ENCODE peak calls at places on chromosomes 1 and 21, in ten cellular contexts. K is CD4-positive, CD25-positive, alpha-beta regulatory T cell; B is mammary epithelial cell; V is HCT116; Q is sigmoid colon; N is effector memory CD4-positive, alpha-beta T cell; E is fibroblast of lung; H is PC-9; F is kidney; U is lower lobe of right lung. I is an unnamed sample.

GRCh38 chr1:198102454-198102791 is 54.4 kb upstream of the NEK7 start:
- DNase-seq in Q (no peak), F (no peak), B (no peak), N (no peak), V (no peak), H (no peak), U (no peak), K (peak; percentile 14), E (peak; percentile 50), I (no peak)

GRCh38 chr1:15429701-15430149 is 8.5 kb upstream of the CTRC start:
- DNase-seq in H (no peak), V (no peak), K (no peak), U (no peak), F (no peak), B (peak; percentile 55), Q (no peak), N (no peak), E (peak; percentile 67), I (no peak)

GRCh38 chr1:17308593-17308992 is 596 bp downstream of the PADI4 start:
- DNase-seq in V (no peak), F (no peak), Q (peak; percentile 11), B (no peak), N (no peak), H (no peak), K (no peak), U (peak; percentile 50), E (no peak), I (no peak)

GRCh38 chr1:155134858-155135415 is 715 bp upstream of the SLC50A1 start:
- DNase-seq in V (peak; percentile 92), K (no peak), B (peak; percentile 99), E (peak; percentile 99), Q (peak; percentile 95), N (peak; percentile 34), H (peak; percentile 94), U (peak; percentile 93), F (peak; percentile 97), I (peak; percentile 97)

GRCh38 chr1:155978973-155979429 is 654 bp upstream of the ARHGEF2 start:
- DNase-seq in E (no peak), N (no peak), U (no peak), F (no peak), Q (peak; percentile 73), H (peak; percentile 23), K (peak; percentile 56), B (peak; percentile 47), V (no peak), I (no peak)

GRCh38 chr1:112061056-112061455 is 71.6 kb upstream of the KCND3 start:
- DNase-seq in H (no peak), V (no peak), N (no peak), U (no peak), B (peak; percentile 74), K (no peak), E (no peak), F (no peak), Q (no peak), I (no peak)

GRCh38 chr21:44695176-44695575 is 1.8 kb upstream of the KRTAP10-12 start:
- DNase-seq in U (no peak), V (no peak), F (peak; percentile 51), B (no peak), N (no peak), K (no peak), Q (no peak), H (no peak), E (no peak), I (no peak)

GRCh38 chr1:38285807-38286530 is 239.4 kb upstream of the POU3F1 start:
- DNase-seq in H (no peak), F (no peak), E (no peak), B (no peak), Q (no peak), K (no peak), V (no peak), N (no peak), U (no peak), I (no peak)

GRCh38 chr1:52920791-52921291 is 699 bp downstream of the ECHDC2 start:
- DNase-seq in Q (peak; percentile 73), B (peak; percentile 9), U (peak; percentile 57), F (peak; percentile 80), H (no peak), K (no peak), N (no peak), E (peak; percentile 19), V (no peak), I (peak; percentile 84)

GRCh38 chr1:33378976-33379375 is 51.9 kb downstream of the PHC2 start:
- DNase-seq in V (no peak), N (no peak), B (no peak), F (no peak), H (no peak), U (no peak), E (no peak), K (no peak), Q (no peak), I (no peak)

GRCh38 chr1:54220004-54220811 is 20.2 kb downstream of the MRPL37 start:
- DNase-seq in B (no peak), Q (peak; percentile 73), N (no peak), H (no peak), V (no peak), F (peak; percentile 89), U (peak; percentile 70), E (peak; percentile 45), K (no peak), I (peak; percentile 74)

GRCh38 chr1:228527596-228527995 is 40.4 kb downstream of the RNF187 start:
- DNase-seq in V (no peak), E (no peak), Q (peak; percentile 9), N (no peak), K (no peak), H (no peak), U (no peak), F (no peak), B (no peak), I (no peak)

GRCh38 chr1:6873298-6874015 is 88.2 kb downstream of the CAMTA1 start:
- DNase-seq in U (no peak), K (no peak), E (peak; percentile 57), N (no peak), F (no peak), H (no peak), B (no peak), Q (no peak), V (no peak), I (no peak)

GRCh38 chr1:197180252-197180878 is 33.9 kb upstream of the ASPM start:
- DNase-seq in V (no peak), N (no peak), U (no peak), F (no peak), E (peak; percentile 71), K (peak; percentile 53), Q (no peak), B (peak; percentile 45), H (no peak), I (no peak)

GRCh38 chr1:8516793-8517556 is 199.1 kb downstream of the SLC45A1 start:
- DNase-seq in E (peak; percentile 55), K (peak; percentile 40), H (no peak), V (no peak), F (no peak), B (no peak), U (no peak), Q (no peak), N (no peak), I (no peak)

GRCh38 chr21:31946236-31946635 is 73.4 kb downstream of the HUNK start:
- DNase-seq in H (no peak), K (no peak), B (no peak), N (no peak), V (no peak), E (no peak), U (no peak), Q (no peak), F (no peak), I (no peak)

GRCh38 chr1:178124115-178124514 is 30.2 kb downstream of the RASAL2 start:
- DNase-seq in B (no peak), N (no peak), H (no peak), E (no peak), Q (no peak), V (no peak), F (no peak), U (no peak), K (no peak), I (no peak)

GRCh38 chr1:178119623-178120022 is 25.7 kb downstream of the RASAL2 start:
- DNase-seq in U (no peak), E (no peak), B (peak; percentile 37), H (peak; percentile 34), N (no peak), V (peak; percentile 15), K (no peak), Q (no peak), F (no peak), I (no peak)

GRCh38 chr1:178122283-178122682 is 28.4 kb downstream of the RASAL2 start:
- DNase-seq in K (no peak), Q (no peak), H (no peak), U (no peak), E (peak; percentile 46), N (no peak), F (no peak), V (no peak), B (no peak), I (no peak)

GRCh38 chr1:178120088-178120487 is 26.2 kb downstream of the RASAL2 start:
- DNase-seq in V (no peak), K (no peak), B (no peak), U (no peak), N (no peak), H (no peak), E (no peak), Q (no peak), F (no peak), I (no peak)

GRCh38 chr1:178121883-178122282 is 28.0 kb downstream of the RASAL2 start:
- DNase-seq in Q (no peak), B (no peak), H (no peak), U (no peak), V (no peak), K (no peak), E (peak; percentile 33), N (no peak), F (no peak), I (no peak)
- H3K9me3 ChIP-seq in Q (no peaks in the 10 kb centered on the region), B (no peaks in the 10 kb centered on the region), H (peaks cover 4% of the 10 kb centered on the region), U (no peaks in the 10 kb centered on the region), V (no peaks in the 10 kb centered on the region), K (no peaks in the 10 kb centered on the region), E (no peaks in the 10 kb centered on the region), N (no peaks in the 10 kb centered on the region), F (no peaks in the 10 kb centered on the region), I (no peaks in the 10 kb centered on the region)

GRCh38 chr1:113246929-113247328 is 143.4 kb upstream of the MAGI3 start:
- DNase-seq in E (no peak), B (no peak), F (no peak), H (no peak), N (no peak), Q (no peak), K (no peak), V (no peak), U (no peak), I (no peak)
- H3K27ac ChIP-seq in E (no peak overlapping the region), B (no peak overlapping the region), F (no peak overlapping the region), H (no peak overlapping the region), N (no peak overlapping the region), Q (no peak overlapping the region), K (no peak overlapping the region), V (no peak overlapping the region), U (no peak overlapping the region), I (no peak overlapping the region)

GRCh38 chr1:225697437-225697836 is 44.5 kb upstream of the ENAH start:
- DNase-seq in K (no peak), F (no peak), U (no peak), E (no peak), N (no peak), B (no peak), H (no peak), V (no peak), Q (peak; percentile 28), I (no peak)
- H3K4me1 ChIP-seq in K (no peaks in the 10 kb centered on the region), F (peaks cover 2% of the 10 kb centered on the region), U (peaks cover 42% of the 10 kb centered on the region), E (peaks cover 10% of the 10 kb centered on the region), N (no peaks in the 10 kb centered on the region), B (peaks cover 19% of the 10 kb centered on the region), H (peaks cover 27% of the 10 kb centered on the region), V (peaks cover 33% of the 10 kb centered on the region), Q (no peaks in the 10 kb centered on the region), I (peaks cover 9% of the 10 kb centered on the region)

GRCh38 chr1:71390518-71390917 is 309.7 kb upstream of the ZRANB2 start:
- DNase-seq in B (peak; percentile 9), E (no peak), F (no peak), H (no peak), V (no peak), K (no peak), U (no peak), N (no peak), Q (no peak), I (no peak)
- H3K9me3 ChIP-seq in B (no peaks in the 10 kb centered on the region), E (no peaks in the 10 kb centered on the region), F (peaks cover 2% of the 10 kb centered on the region), H (no peaks in the 10 kb centered on the region), V (no peaks in the 10 kb centered on the region), K (no peaks in the 10 kb centered on the region), U (peaks cover 13% of the 10 kb centered on the region), N (no peaks in the 10 kb centered on the region), Q (no peaks in the 10 kb centered on the region), I (no peaks in the 10 kb centered on the region)

I was measured in aorta.